ENCODE peak calls at places on chromosomes 5 and 9, in eight cellular contexts. U is heart right ventricle, F is endothelial cell of umbilical vein, C is GM12878, N is suprapubic skin, Y is psoas muscle, H is aorta, L is coronary artery. T is an unnamed sample.

GRCh38 chr5:148660346-148660660 is 6.0 kb upstream of the HTR4 start:
- DNase-seq in U (no peak), F (no peak), C (no peak), N (no peak), Y (no peak), H (no peak), L (no peak), T (no peak)

GRCh38 chr5:126450388-126450787 is 27.2 kb downstream of the GRAMD2B start:
- DNase-seq in U (no peak), F (no peak), C (no peak), N (no peak), Y (no peak), H (no peak), L (no peak), T (peak; percentile 68)

GRCh38 chr5:154367101-154367500 is 78.7 kb upstream of the SAP30L start:
- DNase-seq in U (no peak), F (peak; percentile 33), C (no peak), N (no peak), Y (no peak), H (no peak), L (no peak), T (no peak)

GRCh38 chr5:91419136-91419535 is 36.0 kb upstream of the ARRDC3 start:
- DNase-seq in U (no peak), F (no peak), C (no peak), N (no peak), Y (no peak), H (no peak), L (no peak), T (no peak)

GRCh38 chr5:181064987-181065386 is 24.9 kb downstream of the BTNL9 start:
- DNase-seq in U (no peak), F (no peak), C (no peak), N (no peak), Y (no peak), H (no peak), L (no peak), T (no peak)

GRCh38 chr5:176820937-176821336 is 10.6 kb downstream of the UNC5A start:
- DNase-seq in U (no peak), F (no peak), C (no peak), N (no peak), Y (no peak), H (no peak), L (no peak), T (no peak)

GRCh38 chr5:68242743-68243142 is 27.2 kb downstream of the PIK3R1 start:
- DNase-seq in U (no peak), F (peak; percentile 86), C (no peak), N (no peak), Y (no peak), H (no peak), L (no peak), T (no peak)

GRCh38 chr9:104608336-104608735 is 2.9 kb upstream of the OR13C2 start:
- DNase-seq in U (no peak), F (no peak), C (no peak), N (no peak), Y (no peak), H (no peak), L (no peak), T (no peak)

GRCh38 chr9:89177401-89178161 is 1.0 kb downstream of the SHC3 start:
- DNase-seq in U (no peak), F (no peak), C (no peak), N (no peak), Y (no peak), H (no peak), L (no peak), T (no peak)

GRCh38 chr5:72597456-72597948 is 90.3 kb upstream of the ZNF366 start:
- DNase-seq in U (peak; percentile 15), F (peak; percentile 94), C (no peak), N (no peak), Y (no peak), H (no peak), L (no peak), T (peak; percentile 94)

GRCh38 chr5:60066502-60066901 is 173.0 kb upstream of the PDE4D start:
- DNase-seq in U (no peak), F (no peak), C (no peak), N (no peak), Y (no peak), H (no peak), L (no peak), T (no peak)

GRCh38 chr5:169160405-169160901 is 140.5 kb downstream of the SLIT3 start:
- DNase-seq in U (no peak), F (peak; percentile 20), C (no peak), N (no peak), Y (no peak), H (peak; percentile 64), L (no peak), T (no peak)

GRCh38 chr9:126081746-126082145 is 244.9 kb upstream of the MVB12B start:
- DNase-seq in U (no peak), F (no peak), C (no peak), N (no peak), Y (no peak), H (no peak), L (no peak), T (no peak)

GRCh38 chr5:125295405-125295872 is 549.0 kb upstream of the ZNF608 start:
- DNase-seq in U (no peak), F (peak; percentile 56), C (no peak), N (no peak), Y (no peak), H (no peak), L (no peak), T (no peak)

GRCh38 chr9:22049411-22049810 is 40.3 kb upstream of the CDKN2B start:
- DNase-seq in U (no peak), F (peak; percentile 10), C (no peak), N (no peak), Y (no peak), H (no peak), L (no peak), T (no peak)

GRCh38 chr5:135048930-135049329 is 14.9 kb upstream of the PITX1 start:
- DNase-seq in U (no peak), F (no peak), C (no peak), N (no peak), Y (no peak), H (no peak), L (no peak), T (no peak)

GRCh38 chr5:135047347-135047695 is 13.3 kb upstream of the PITX1 start:
- DNase-seq in U (no peak), F (no peak), C (no peak), N (no peak), Y (no peak), H (peak; percentile 33), L (no peak), T (no peak)

GRCh38 chr5:135048286-135048685 is 14.3 kb upstream of the PITX1 start:
- DNase-seq in U (no peak), F (no peak), C (no peak), N (no peak), Y (no peak), H (no peak), L (no peak), T (no peak)

GRCh38 chr5:135045488-135045887 is 11.5 kb upstream of the PITX1 start:
- DNase-seq in U (no peak), F (no peak), C (no peak), N (no peak), Y (no peak), H (peak; percentile 6), L (no peak), T (no peak)

GRCh38 chr5:135046661-135047346 is 12.8 kb upstream of the PITX1 start:
- DNase-seq in U (no peak), F (no peak), C (no peak), N (no peak), Y (no peak), H (peak; percentile 17), L (no peak), T (no peak)
- H3K27ac ChIP-seq in U (no peak overlapping the region), F (no peak overlapping the region), C (no peak overlapping the region), N (no peak overlapping the region), Y (no peak overlapping the region), H (no peak overlapping the region), L (no peak overlapping the region), T (no peak overlapping the region)

GRCh38 chr5:17343675-17344074 is 126.2 kb downstream of the BASP1 start:
- DNase-seq in U (no peak), F (peak; percentile 91), C (peak; percentile 57), N (no peak), Y (no peak), H (no peak), L (no peak), T (no peak)
- H3K27ac ChIP-seq in U (no peak overlapping the region), F (no peak overlapping the region), C (no peak overlapping the region), N (no peak overlapping the region), Y (no peak overlapping the region), H (no peak overlapping the region), L (no peak overlapping the region), T (no peak overlapping the region)

GRCh38 chr5:61328791-61329617 is 3.1 kb upstream of the ZSWIM6 start:
- DNase-seq in U (no peak), F (peak; percentile 25), C (no peak), N (no peak), Y (no peak), H (no peak), L (no peak), T (no peak)
- H3K27ac ChIP-seq in U (no peak overlapping the region), F (peak overlapping the region; percentile 89), C (no peak overlapping the region), N (no peak overlapping the region), Y (no peak overlapping the region), H (no peak overlapping the region), L (peak overlapping the region; percentile 93), T (no peak overlapping the region)

DNA sequence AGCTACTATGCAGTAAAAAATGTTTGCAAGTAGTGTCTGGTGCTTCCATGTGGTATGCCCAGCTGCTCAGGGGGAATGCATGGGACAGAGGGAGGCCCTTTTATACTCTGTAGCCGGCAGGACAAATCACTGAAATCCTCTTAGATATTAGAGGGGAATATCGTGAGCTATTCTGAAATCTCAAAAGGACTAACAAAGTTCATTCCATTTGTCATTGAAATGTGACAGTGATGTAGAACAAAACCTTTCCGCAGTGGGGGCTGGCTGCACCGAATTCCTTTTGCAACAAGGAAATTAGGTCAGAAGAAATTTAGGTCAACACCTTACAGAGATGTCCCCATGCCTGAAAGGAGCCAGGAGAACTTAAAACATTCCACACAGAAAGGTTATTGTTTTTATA is 72.4 kb upstream of the MEF2C start:
- DNase-seq in U (no peak), F (no peak), C (no peak), N (no peak), Y (no peak), H (no peak), L (no peak), T (no peak)
- H3K27ac ChIP-seq in U (no peak overlapping the region), F (no peak overlapping the region), C (no peak overlapping the region), N (no peak overlapping the region), Y (no peak overlapping the region), H (no peak overlapping the region), L (no peak overlapping the region), T (no peak overlapping the region)

GRCh38 chr5:151257731-151258715 is 5.0 kb downstream of the GM2A start:
- DNase-seq in U (no peak), F (no peak), C (peak; percentile 66), N (peak; percentile 62), Y (no peak), H (peak; percentile 66), L (no peak), T (no peak)
- H3K27ac ChIP-seq in U (no peak overlapping the region), F (no peak overlapping the region), C (peak overlapping the region; percentile 69), N (peak overlapping the region; percentile 34), Y (no peak overlapping the region), H (no peak overlapping the region), L (no peak overlapping the region), T (no peak overlapping the region)

GRCh38 chr9:132610661-132611060 is 28.3 kb downstream of the BARHL1 start:
- DNase-seq in U (no peak), F (no peak), C (no peak), N (no peak), Y (no peak), H (no peak), L (no peak), T (no peak)
- H3K27ac ChIP-seq in U (no peak overlapping the region), F (no peak overlapping the region), C (no peak overlapping the region), N (no peak overlapping the region), Y (no peak overlapping the region), H (no peak overlapping the region), L (no peak overlapping the region), T (no peak overlapping the region)

GRCh38 chr5:82137205-82137604 is 140.9 kb downstream of the RPS23 start:
- DNase-seq in U (no peak), F (no peak), C (no peak), N (no peak), Y (no peak), H (no peak), L (no peak), T (no peak)
- H3K27ac ChIP-seq in U (no peak overlapping the region), F (no peak overlapping the region), C (no peak overlapping the region), N (no peak overlapping the region), Y (no peak overlapping the region), H (no peak overlapping the region), L (no peak overlapping the region), T (no peak overlapping the region)

T was measured in K562.